ENCODE peak calls at places on chromosomes 12 and 14, in nine cellular contexts. X is neural progenitor cell, K is IMR-90, C is foreskin fibroblast, M is HCT116, Z is suprapubic skin, U is PC-3, P is cardiac muscle cell, F is astrocyte of the cerebellum. L is an unnamed sample.

GRCh38 chr12:68686595-68687521 is at the start of gene NUP107:
- DNase-seq in M (peak), F (peak), U (peak), C (peak), K (peak), Z (peak), P (peak), X (peak), L (peak)

GRCh38 chr14:61218157-61218556 is 63.0 kb downstream of the TMEM30B start:
- DNase-seq in K (no peak), Z (no peak), X (no peak), F (no peak), P (no peak), C (no peak), U (peak), M (no peak), L (no peak)

GRCh38 chr14:38078393-38078792 is 129.3 kb upstream of the SSTR1 start:
- DNase-seq in X (no peak), F (no peak), K (no peak), Z (no peak), U (peak), C (no peak), P (no peak), M (no peak), L (peak)

GRCh38 chr14:104450811-104451401 is 128.7 kb upstream of the C14orf180 start:
- DNase-seq in F (no peak), C (no peak), P (no peak), Z (peak), X (no peak), U (no peak), K (no peak), M (no peak), L (no peak)

GRCh38 chr12:107311682-107312081 is 218.3 kb upstream of the CRY1 start:
- DNase-seq in C (no peak), K (no peak), P (no peak), F (no peak), M (no peak), X (no peak), Z (no peak), U (no peak), L (no peak)

GRCh38 chr14:30928462-30928861 is 54.1 kb downstream of the COCH start:
- DNase-seq in M (no peak), X (no peak), U (no peak), P (peak), F (no peak), K (no peak), C (no peak), Z (no peak), L (no peak)

GRCh38 chr12:9708853-9709252 is 24.0 kb downstream of the CLECL1 start:
- DNase-seq in U (no peak), M (no peak), F (no peak), K (no peak), X (no peak), P (no peak), C (no peak), Z (no peak), L (no peak)

GRCh38 chr12:109529618-109530300 is 43.5 kb downstream of the MMAB start:
- DNase-seq in Z (no peak), X (peak), M (no peak), K (no peak), C (no peak), U (no peak), F (no peak), P (no peak), L (no peak)

GRCh38 chr14:46048127-46048526 is 603.5 kb downstream of the RPL10L start:
- DNase-seq in K (peak), P (peak), X (peak), U (peak), C (peak), F (peak), M (peak), Z (no peak), L (no peak)

GRCh38 chr12:54046809-54047159 is 6.9 kb upstream of the HOXC4 start:
- DNase-seq in X (no peak), M (no peak), C (no peak), U (no peak), F (no peak), P (no peak), K (no peak), Z (no peak), L (no peak)

GRCh38 chr14:63039800-63040380 is 5.4 kb downstream of the KCNH5 start:
- DNase-seq in X (peak), U (peak), M (no peak), F (peak), C (peak), P (peak), K (peak), Z (no peak), L (peak)

GRCh38 chr12:80216890-80217559 is 117.7 kb downstream of the OTOGL start:
- DNase-seq in C (no peak), X (peak), K (no peak), M (no peak), P (no peak), F (no peak), U (no peak), Z (no peak), L (no peak)

GRCh38 chr14:103551338-103551762 is 11.1 kb downstream of the BAG5 start:
- DNase-seq in K (no peak), C (no peak), Z (peak), U (no peak), X (no peak), P (peak), M (no peak), F (no peak), L (no peak)

GRCh38 chr14:48703728-48704467 is 882.3 kb downstream of the RPS29 start:
- DNase-seq in M (no peak), U (no peak), C (no peak), Z (no peak), X (no peak), P (no peak), F (no peak), K (no peak), L (no peak)

GRCh38 chr12:116861331-116861730 is 19.9 kb downstream of the HRK start:
- DNase-seq in C (peak), M (no peak), U (peak), Z (no peak), P (peak), X (peak), F (no peak), K (peak), L (no peak)

GRCh38 chr12:75660805-75661404 is 149.5 kb upstream of the KRR1 start:
- DNase-seq in P (no peak), X (no peak), F (peak), Z (no peak), C (peak), U (peak), M (peak), K (peak), L (peak)

GRCh38 chr14:85744573-85744972 is 214.6 kb downstream of the FLRT2 start:
- DNase-seq in M (no peak), X (no peak), K (no peak), F (no peak), U (no peak), C (no peak), P (no peak), Z (no peak), L (no peak)

GRCh38 chr14:65024957-65025356 is 38.3 kb downstream of the FNTB start:
- DNase-seq in U (no peak), M (no peak), X (no peak), K (no peak), Z (no peak), P (no peak), C (no peak), F (no peak), L (no peak)

GRCh38 chr12:56518570-56518969 is 3.0 kb upstream of the RBMS2 start:
- DNase-seq in F (no peak), Z (no peak), M (no peak), U (peak), X (no peak), C (peak), P (peak), K (peak), L (no peak)

GRCh38 chr12:56216461-56216860 is 5.3 kb downstream of the RNF41 start:
- DNase-seq in K (no peak), M (no peak), X (no peak), F (no peak), P (no peak), C (no peak), U (no peak), Z (no peak), L (no peak)

GRCh38 chr14:104268725-104269436 is 130.5 kb downstream of the KIF26A start:
- DNase-seq in P (no peak), Z (no peak), M (no peak), F (no peak), U (no peak), K (no peak), X (no peak), C (no peak), L (no peak)

GRCh38 chr12:109734219-109735000 is 20.8 kb downstream of the FAM222A start:
- DNase-seq in P (peak), U (no peak), F (no peak), X (peak), K (peak), C (peak), Z (peak), M (no peak), L (no peak)

GRCh38 chr14:69682607-69683263 is 71.3 kb downstream of the SUSD6 start:
- DNase-seq in U (no peak), X (no peak), Z (no peak), M (no peak), K (no peak), F (no peak), P (peak), C (peak), L (no peak)

GRCh38 chr14:61147369-61147897 is 133.7 kb downstream of the TMEM30B start:
- DNase-seq in M (no peak), U (no peak), K (peak), C (peak), X (no peak), F (peak), Z (no peak), P (peak), L (no peak)

GRCh38 chr12:23655884-23656283 is 293.6 kb downstream of the SOX5 start:
- DNase-seq in M (no peak), C (no peak), X (no peak), U (no peak), Z (no peak), F (no peak), K (no peak), P (no peak), L (no peak)

GRCh38 chr14:51999084-51999483 is 9.7 kb downstream of the RTRAF start:
- DNase-seq in X (no peak), M (no peak), K (peak), F (no peak), C (peak), P (no peak), Z (no peak), U (peak), L (no peak)

GRCh38 chr14:74732387-74732786 is 19.4 kb downstream of the FCF1 start:
- DNase-seq in C (no peak), F (no peak), M (no peak), X (no peak), P (no peak), K (no peak), U (no peak), Z (no peak), L (no peak)

GRCh38 chr14:20799955-20800544 is 2.6 kb downstream of the RNASE1 start:
- DNase-seq in Z (no peak), P (peak), K (no peak), C (no peak), F (no peak), M (no peak), X (peak), U (peak), L (no peak)

GRCh38 chr12:98945864-98946263 is 300.8 kb downstream of the APAF1 start:
- DNase-seq in P (no peak), U (no peak), K (no peak), X (no peak), C (no peak), F (no peak), M (no peak), Z (no peak), L (no peak)

GRCh38 chr12:57128519-57129247 is 400 bp downstream of the LRP1 start:
- DNase-seq in M (no peak), Z (no peak), X (peak), C (peak), U (no peak), P (no peak), K (no peak), F (no peak), L (no peak)

GRCh38 chr14:64879635-64880381 is at the start of gene SPTB:
- DNase-seq in U (peak), K (no peak), Z (no peak), C (peak), M (no peak), F (no peak), P (no peak), X (peak), L (no peak)

GRCh38 chr12:94134226-94134795 is 14.1 kb upstream of the PLXNC1 start:
- DNase-seq in C (peak), Z (no peak), X (peak), U (peak), F (peak), P (peak), M (peak), K (peak), L (no peak)

GRCh38 chr12:88388566-88389269 is 191.6 kb downstream of the KITLG start:
- DNase-seq in P (peak), Z (no peak), F (no peak), C (peak), M (no peak), K (peak), X (no peak), U (no peak), L (no peak)

GRCh38 chr12:91406920-91407341 is 224.3 kb upstream of the DCN start:
- DNase-seq in K (no peak), Z (no peak), M (peak), C (peak), U (peak), P (peak), X (no peak), F (no peak), L (peak)

GRCh38 chr14:72594099-72594901 is 299.6 kb downstream of the DPF3 start:
- DNase-seq in U (no peak), K (no peak), X (no peak), Z (no peak), F (no peak), M (no peak), P (no peak), C (no peak), L (no peak)

GRCh38 chr12:66688836-66689439 is 10.1 kb upstream of the GRIP1 start:
- DNase-seq in K (peak), C (peak), M (peak), F (no peak), P (peak), U (peak), X (peak), Z (no peak), L (no peak)

GRCh38 chr12:12266873-12267634 is at the start of gene LRP6:
- DNase-seq in C (peak), Z (peak), X (peak), M (peak), P (peak), U (peak), K (peak), F (peak), L (peak)
- TF ChIP-seq CTCF in C (no peak), Z (peak), X (no peak), M (no peak), P (no peak), U (no peak), K (no peak), F (no peak), L (no peak)

GRCh38 chr14:100826371-100827139 is 637 bp downstream of the MEG3 start:
- DNase-seq in C (peak), F (no peak), Z (no peak), U (no peak), M (no peak), X (no peak), K (no peak), P (no peak), L (no peak)
- H3K4me3 ChIP-seq in C (peak), F (peak), Z (peak), U (no peak), M (no peak), X (no peak), K (peak), P (no peak), L (no peak)

DNA sequence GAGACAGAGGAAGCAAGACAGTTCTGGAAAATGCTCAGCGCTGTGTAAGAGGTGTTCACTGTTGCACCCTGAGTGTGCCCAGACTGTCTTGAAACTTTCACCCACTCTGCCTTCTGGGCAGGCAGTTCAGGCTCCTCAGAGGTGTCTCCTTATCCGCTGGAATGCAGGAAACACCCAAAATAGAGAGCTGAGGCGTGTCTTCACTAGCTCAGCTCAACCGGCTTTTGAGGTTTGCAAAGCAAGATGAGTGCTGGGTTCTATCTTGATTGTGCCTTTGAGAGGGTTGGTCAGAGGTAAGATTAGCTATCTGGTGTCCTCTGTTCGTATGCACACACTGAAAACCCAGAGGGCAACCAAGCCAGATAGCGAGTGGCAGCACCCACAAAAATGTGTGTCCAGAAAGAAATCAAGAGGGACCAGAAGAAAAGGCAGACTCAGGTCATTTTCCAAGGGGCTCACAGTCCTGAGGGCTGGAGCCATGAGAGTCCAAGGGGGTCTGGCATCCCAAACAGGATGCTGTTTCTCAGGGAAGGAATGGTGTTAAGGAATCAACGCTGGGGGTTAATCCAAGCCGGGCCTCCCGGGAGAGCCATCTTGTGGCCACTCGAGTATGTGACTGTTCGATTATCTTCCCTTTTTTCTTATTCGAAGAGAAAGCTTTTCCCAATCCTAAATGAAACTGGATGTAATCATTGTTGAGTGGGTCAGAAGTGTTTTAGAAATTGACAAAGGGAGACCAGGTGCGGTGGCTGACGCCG is 47.1 kb downstream of the TBX3 start:
- DNase-seq in P (peak), Z (no peak), M (no peak), K (peak), U (peak), X (peak), C (peak), F (no peak), L (no peak)
- TF ChIP-seq CTCF in P (peak), Z (peak), M (peak), K (peak), U (peak), X (peak), C (peak), F (peak), L (peak)

GRCh38 chr14:58077621-58078020 is 74.4 kb downstream of the ARMH4 start:
- DNase-seq in U (no peak), Z (no peak), C (peak), M (no peak), K (peak), F (peak), P (peak), X (no peak), L (peak)
- H3K4me3 ChIP-seq in U (no peak), Z (no peak), C (no peak), M (no peak), K (no peak), F (no peak), P (no peak), X (no peak), L (no peak)

L was measured in epithelial cell of proximal tubule.